ENCODE peak calls at places on chromosomes 6 and 20, in ten cellular contexts. K, P, G, U, C, A, V, R, T and X are unnamed samples.
A peak's percentile ranks its signal among the peaks of the same experiment; 100 is the strongest.

GRCh38 chr20:33915726-33916331 is 77.9 kb upstream of the RALY start:
- DNase-seq in K (no peak), P (no peak), G (peak; percentile 72), U (no peak), C (no peak), A (peak; percentile 42), V (no peak), R (peak; percentile 50), T (no peak), X (peak; percentile 61)

GRCh38 chr6:162099685-162100084 is 627.9 kb downstream of the PRKN start:
- DNase-seq in K (no peak), P (no peak), G (no peak), U (no peak), C (no peak), A (no peak), V (no peak), R (peak; percentile 41), T (no peak), X (no peak)

GRCh38 chr6:168134399-168135201 is 55.6 kb upstream of the FRMD1 start:
- DNase-seq in K (peak; percentile 40), P (no peak), G (no peak), U (no peak), C (no peak), A (no peak), V (no peak), R (no peak), T (no peak), X (no peak)

GRCh38 chr20:17530716-17531536 is at the start of gene BFSP1:
- DNase-seq in K (peak; percentile 95), P (peak; percentile 67), G (peak; percentile 64), U (peak; percentile 47), C (peak; percentile 77), A (no peak), V (peak; percentile 73), R (peak; percentile 53), T (peak; percentile 66), X (peak; percentile 69)

GRCh38 chr6:106089981-106090380 is 3.8 kb downstream of the PRDM1 start:
- DNase-seq in K (no peak), P (no peak), G (no peak), U (peak; percentile 41), C (no peak), A (no peak), V (no peak), R (no peak), T (no peak), X (no peak)

GRCh38 chr20:40046703-40047102 is 642.3 kb downstream of the MAFB start:
- DNase-seq in K (no peak), P (no peak), G (no peak), U (no peak), C (no peak), A (no peak), V (no peak), R (no peak), T (no peak), X (no peak)

GRCh38 chr6:169723200-169723909 is 945 bp downstream of the PHF10 start:
- DNase-seq in K (peak; percentile 73), P (no peak), G (peak; percentile 78), U (peak; percentile 78), C (peak; percentile 87), A (peak; percentile 56), V (peak; percentile 56), R (peak; percentile 87), T (peak; percentile 67), X (peak; percentile 84)

GRCh38 chr6:54865091-54865631 is 18.6 kb downstream of the FAM83B start:
- DNase-seq in K (no peak), P (no peak), G (no peak), U (no peak), C (peak; percentile 65), A (no peak), V (no peak), R (no peak), T (no peak), X (no peak)